ENCODE peak calls at places on chromosomes 6 and 20, in nine cellular contexts. One of them, this sample, is unnamed.

GRCh38 chr6:73586416-73586974 is 65.7 kb upstream of the EEF1A1 start:
- DNase-seq in myocyte: peak
- DNase-seq in ascending aorta: no peak
- DNase-seq in GDM1: no peak
- DNase-seq in left ventricle myocardium inferior: no peak
- DNase-seq in stimulated activated naive CD8-positive, alpha-beta T cell treated with anti-CD3 and anti-CD28 coated beads, Interleukin-15, amount 100 ng/mL, for 72 hours: no peak
- DNase-seq in HFFc6: peak
- DNase-seq in GM12864: no peak
- DNase-seq in PC-3: no peak
- DNase-seq in this sample: peak

GRCh38 chr6:90285611-90286381 is 10.8 kb downstream of the BACH2 start:
- DNase-seq in GM12864: peak
- DNase-seq in myocyte: peak
- DNase-seq in HFFc6: peak
- DNase-seq in GDM1: no peak
- DNase-seq in PC-3: peak
- DNase-seq in left ventricle myocardium inferior: peak
- DNase-seq in stimulated activated naive CD8-positive, alpha-beta T cell treated with anti-CD3 and anti-CD28 coated beads, Interleukin-15, amount 100 ng/mL, for 72 hours: peak
- DNase-seq in ascending aorta: peak
- DNase-seq in this sample: peak

GRCh38 chr6:137231895-137232294 is 12.7 kb upstream of the IFNGR1 start:
- DNase-seq in myocyte: no peak
- DNase-seq in stimulated activated naive CD8-positive, alpha-beta T cell treated with anti-CD3 and anti-CD28 coated beads, Interleukin-15, amount 100 ng/mL, for 72 hours: no peak
- DNase-seq in ascending aorta: no peak
- DNase-seq in PC-3: no peak
- DNase-seq in HFFc6: no peak
- DNase-seq in GDM1: no peak
- DNase-seq in GM12864: no peak
- DNase-seq in left ventricle myocardium inferior: no peak
- DNase-seq in this sample: no peak

GRCh38 chr20:33674294-33675126 is at the start of gene NECAB3:
- DNase-seq in ascending aorta: peak
- DNase-seq in left ventricle myocardium inferior: peak
- DNase-seq in HFFc6: peak
- DNase-seq in stimulated activated naive CD8-positive, alpha-beta T cell treated with anti-CD3 and anti-CD28 coated beads, Interleukin-15, amount 100 ng/mL, for 72 hours: peak
- DNase-seq in GM12864: no peak
- DNase-seq in myocyte: peak
- DNase-seq in GDM1: peak
- DNase-seq in PC-3: peak
- DNase-seq in this sample: peak

GRCh38 chr6:150934380-150934779 is 68.9 kb downstream of the MTHFD1L start:
- DNase-seq in GM12864: no peak
- DNase-seq in PC-3: peak
- DNase-seq in ascending aorta: no peak
- DNase-seq in myocyte: peak
- DNase-seq in HFFc6: peak
- DNase-seq in left ventricle myocardium inferior: no peak
- DNase-seq in stimulated activated naive CD8-positive, alpha-beta T cell treated with anti-CD3 and anti-CD28 coated beads, Interleukin-15, amount 100 ng/mL, for 72 hours: no peak
- DNase-seq in GDM1: no peak
- DNase-seq in this sample: peak

GRCh38 chr20:34240698-34241615 is at the start of gene ASIP:
- DNase-seq in ascending aorta: no peak
- DNase-seq in HFFc6: no peak
- DNase-seq in left ventricle myocardium inferior: no peak
- DNase-seq in GM12864: no peak
- DNase-seq in myocyte: no peak
- DNase-seq in stimulated activated naive CD8-positive, alpha-beta T cell treated with anti-CD3 and anti-CD28 coated beads, Interleukin-15, amount 100 ng/mL, for 72 hours: no peak
- DNase-seq in PC-3: no peak
- DNase-seq in GDM1: no peak
- DNase-seq in this sample: no peak

GRCh38 chr6:5096482-5096881 is 11.3 kb downstream of the PPP1R3G start:
- DNase-seq in HFFc6: no peak
- DNase-seq in PC-3: no peak
- DNase-seq in GDM1: no peak
- DNase-seq in GM12864: no peak
- DNase-seq in stimulated activated naive CD8-positive, alpha-beta T cell treated with anti-CD3 and anti-CD28 coated beads, Interleukin-15, amount 100 ng/mL, for 72 hours: no peak
- DNase-seq in myocyte: peak
- DNase-seq in ascending aorta: no peak
- DNase-seq in left ventricle myocardium inferior: peak
- DNase-seq in this sample: no peak

GRCh38 chr6:122673345-122673961 is 63.2 kb downstream of the PKIB start:
- DNase-seq in myocyte: no peak
- DNase-seq in left ventricle myocardium inferior: no peak
- DNase-seq in GDM1: no peak
- DNase-seq in HFFc6: no peak
- DNase-seq in PC-3: peak
- DNase-seq in GM12864: no peak
- DNase-seq in stimulated activated naive CD8-positive, alpha-beta T cell treated with anti-CD3 and anti-CD28 coated beads, Interleukin-15, amount 100 ng/mL, for 72 hours: no peak
- DNase-seq in ascending aorta: no peak
- DNase-seq in this sample: peak

GRCh38 chr6:168607272-168608112 is 166.5 kb downstream of the SMOC2 start:
- DNase-seq in PC-3: no peak
- DNase-seq in GDM1: no peak
- DNase-seq in myocyte: no peak
- DNase-seq in HFFc6: no peak
- DNase-seq in ascending aorta: no peak
- DNase-seq in GM12864: no peak
- DNase-seq in left ventricle myocardium inferior: no peak
- DNase-seq in stimulated activated naive CD8-positive, alpha-beta T cell treated with anti-CD3 and anti-CD28 coated beads, Interleukin-15, amount 100 ng/mL, for 72 hours: no peak
- DNase-seq in this sample: no peak

GRCh38 chr6:18425218-18425617 is 38.1 kb downstream of the RNF144B start:
- DNase-seq in GM12864: no peak
- DNase-seq in myocyte: no peak
- DNase-seq in HFFc6: no peak
- DNase-seq in ascending aorta: no peak
- DNase-seq in GDM1: no peak
- DNase-seq in PC-3: peak
- DNase-seq in left ventricle myocardium inferior: no peak
- DNase-seq in stimulated activated naive CD8-positive, alpha-beta T cell treated with anti-CD3 and anti-CD28 coated beads, Interleukin-15, amount 100 ng/mL, for 72 hours: no peak
- DNase-seq in this sample: no peak

GRCh38 chr20:43384321-43384940 is 73.3 kb upstream of the SRSF6 start:
- DNase-seq in HFFc6: no peak
- DNase-seq in ascending aorta: no peak
- DNase-seq in left ventricle myocardium inferior: no peak
- DNase-seq in PC-3: no peak
- DNase-seq in myocyte: no peak
- DNase-seq in GM12864: no peak
- DNase-seq in stimulated activated naive CD8-positive, alpha-beta T cell treated with anti-CD3 and anti-CD28 coated beads, Interleukin-15, amount 100 ng/mL, for 72 hours: no peak
- DNase-seq in GDM1: no peak
- DNase-seq in this sample: no peak

GRCh38 chr20:60718743-60719142 is 533.3 kb upstream of the CDH4 start:
- DNase-seq in PC-3: no peak
- DNase-seq in myocyte: no peak
- DNase-seq in GM12864: no peak
- DNase-seq in ascending aorta: no peak
- DNase-seq in GDM1: no peak
- DNase-seq in left ventricle myocardium inferior: no peak
- DNase-seq in HFFc6: no peak
- DNase-seq in stimulated activated naive CD8-positive, alpha-beta T cell treated with anti-CD3 and anti-CD28 coated beads, Interleukin-15, amount 100 ng/mL, for 72 hours: no peak
- DNase-seq in this sample: no peak

GRCh38 chr6:157644043-157644810 is 178.8 kb upstream of the SNX9 start:
- DNase-seq in stimulated activated naive CD8-positive, alpha-beta T cell treated with anti-CD3 and anti-CD28 coated beads, Interleukin-15, amount 100 ng/mL, for 72 hours: peak
- DNase-seq in myocyte: peak
- DNase-seq in GM12864: no peak
- DNase-seq in left ventricle myocardium inferior: no peak
- DNase-seq in PC-3: peak
- DNase-seq in HFFc6: peak
- DNase-seq in ascending aorta: no peak
- DNase-seq in GDM1: no peak
- DNase-seq in this sample: peak

GRCh38 chr6:125423047-125423446 is 121.3 kb upstream of the HDDC2 start:
- DNase-seq in stimulated activated naive CD8-positive, alpha-beta T cell treated with anti-CD3 and anti-CD28 coated beads, Interleukin-15, amount 100 ng/mL, for 72 hours: no peak
- DNase-seq in GDM1: no peak
- DNase-seq in HFFc6: no peak
- DNase-seq in myocyte: no peak
- DNase-seq in ascending aorta: no peak
- DNase-seq in left ventricle myocardium inferior: no peak
- DNase-seq in GM12864: no peak
- DNase-seq in PC-3: no peak
- DNase-seq in this sample: no peak

GRCh38 chr20:24565952-24566351 is 96.5 kb downstream of the SYNDIG1 start:
- DNase-seq in stimulated activated naive CD8-positive, alpha-beta T cell treated with anti-CD3 and anti-CD28 coated beads, Interleukin-15, amount 100 ng/mL, for 72 hours: no peak
- DNase-seq in GDM1: no peak
- DNase-seq in myocyte: no peak
- DNase-seq in GM12864: no peak
- DNase-seq in PC-3: no peak
- DNase-seq in HFFc6: no peak
- DNase-seq in ascending aorta: no peak
- DNase-seq in left ventricle myocardium inferior: no peak
- DNase-seq in this sample: no peak

GRCh38 chr6:106448000-106448426 is 87.5 kb downstream of the CRYBG1 start:
- DNase-seq in myocyte: no peak
- DNase-seq in ascending aorta: no peak
- DNase-seq in stimulated activated naive CD8-positive, alpha-beta T cell treated with anti-CD3 and anti-CD28 coated beads, Interleukin-15, amount 100 ng/mL, for 72 hours: peak
- DNase-seq in PC-3: no peak
- DNase-seq in left ventricle myocardium inferior: peak
- DNase-seq in GM12864: peak
- DNase-seq in HFFc6: no peak
- DNase-seq in GDM1: peak
- DNase-seq in this sample: no peak

GRCh38 chr20:35174458-35175216 is 2.8 kb downstream of the PROCR start:
- DNase-seq in ascending aorta: no peak
- DNase-seq in HFFc6: no peak
- DNase-seq in stimulated activated naive CD8-positive, alpha-beta T cell treated with anti-CD3 and anti-CD28 coated beads, Interleukin-15, amount 100 ng/mL, for 72 hours: no peak
- DNase-seq in myocyte: no peak
- DNase-seq in left ventricle myocardium inferior: no peak
- DNase-seq in PC-3: no peak
- DNase-seq in GDM1: no peak
- DNase-seq in GM12864: no peak
- DNase-seq in this sample: no peak

GRCh38 chr6:26271640-26272090 is 93.3 kb upstream of the BTN3A2 start:
- DNase-seq in PC-3: no peak
- DNase-seq in stimulated activated naive CD8-positive, alpha-beta T cell treated with anti-CD3 and anti-CD28 coated beads, Interleukin-15, amount 100 ng/mL, for 72 hours: no peak
- DNase-seq in HFFc6: no peak
- DNase-seq in GDM1: no peak
- DNase-seq in myocyte: no peak
- DNase-seq in GM12864: no peak
- DNase-seq in ascending aorta: no peak
- DNase-seq in left ventricle myocardium inferior: no peak
- DNase-seq in this sample: no peak

GRCh38 chr20:38790210-38791053 is 15.1 kb upstream of the PPP1R16B start:
- DNase-seq in PC-3: peak
- DNase-seq in myocyte: peak
- DNase-seq in GM12864: peak
- DNase-seq in HFFc6: no peak
- DNase-seq in stimulated activated naive CD8-positive, alpha-beta T cell treated with anti-CD3 and anti-CD28 coated beads, Interleukin-15, amount 100 ng/mL, for 72 hours: peak
- DNase-seq in GDM1: peak
- DNase-seq in left ventricle myocardium inferior: no peak
- DNase-seq in ascending aorta: no peak
- DNase-seq in this sample: peak